ENCODE peak calls at places on chromosomes 2 and 18, in six cellular contexts. P is NCI-H510A treated with DMSO at 0.1 percent for 48 hours; X is Right ventricle myocardium superior; J is NB4; K is naive thymus-derived CD8-positive, alpha-beta T cell; Y is stimulated activated CD8-positive, alpha-beta memory T cell treated with anti-CD3 and anti-CD28 coated beads, Interleukin-7, amount 100 ng/mL, for 1 hour. D is an unnamed sample.
A peak's percentile ranks its signal among the peaks of the same experiment; 100 is the strongest.

GRCh38 chr2:190599073-190599472 is 49.8 kb upstream of the NAB1 start:
- DNase-seq in X (no peak), Y (no peak), P (no peak), J (peak; percentile 15), K (no peak), D (no peak)

GRCh38 chr2:219737270-219737691 is 109.9 kb downstream of the SLC4A3 start:
- DNase-seq in J (peak; percentile 16), P (peak; percentile 38), X (no peak), K (no peak), Y (no peak), D (peak; percentile 6)

GRCh38 chr2:239236043-239236807 is 164.6 kb downstream of the HDAC4 start:
- DNase-seq in Y (no peak), P (peak; percentile 32), K (peak; percentile 14), X (peak; percentile 36), J (no peak), D (no peak)

GRCh38 chr2:13227543-13227942 is 510.8 kb downstream of the TRIB2 start:
- DNase-seq in J (no peak), X (no peak), K (no peak), P (peak; percentile 76), Y (no peak), D (no peak)

GRCh38 chr18:66640431-66640830 is 36.5 kb upstream of the CDH19 start:
- DNase-seq in P (no peak), X (peak; percentile 52), Y (no peak), K (no peak), J (peak; percentile 2), D (no peak)

GRCh38 chr2:72757177-72757775 is 68.6 kb downstream of the EXOC6B start:
- DNase-seq in P (no peak), Y (no peak), K (no peak), X (no peak), J (no peak), D (no peak)

GRCh38 chr2:23492337-23492675 is 107.3 kb downstream of the KLHL29 start:
- DNase-seq in K (no peak), X (no peak), Y (no peak), J (no peak), P (no peak), D (no peak)

GRCh38 chr18:51235011-51235789 is 37.7 kb upstream of the MEX3C start:
- DNase-seq in X (no peak), K (no peak), Y (no peak), J (peak; percentile 89), P (no peak), D (no peak)

GRCh38 chr2:18057657-18058056 is 179.2 kb downstream of the KCNS3 start:
- DNase-seq in Y (no peak), X (no peak), J (no peak), K (no peak), P (no peak), D (no peak)

GRCh38 chr2:195280024-195280423 is 377.0 kb upstream of the SLC39A10 start:
- DNase-seq in Y (no peak), X (no peak), K (no peak), P (no peak), J (no peak), D (no peak)

GRCh38 chr2:105125428-105125827 is 87.6 kb downstream of the MRPS9 start:
- DNase-seq in P (no peak), K (no peak), Y (no peak), J (peak; percentile 34), X (no peak), D (no peak)

GRCh38 chr18:49597152-49597551 is 35.3 kb downstream of the LIPG start:
- DNase-seq in X (no peak), J (no peak), P (no peak), Y (no peak), K (no peak), D (no peak)

GRCh38 chr18:26091047-26091630 is 726 bp upstream of the SS18 start:
- DNase-seq in K (no peak), J (no peak), X (peak; percentile 84), Y (no peak), P (peak; percentile 50), D (peak; percentile 45)

GRCh38 chr2:48480526-48480925 is 49.4 kb upstream of the STON1 start:
- DNase-seq in P (no peak), Y (no peak), X (no peak), J (no peak), K (no peak), D (no peak)

GRCh38 chr2:51301376-51301775 is 269.4 kb upstream of the NRXN1 start:
- DNase-seq in X (no peak), P (no peak), K (no peak), J (no peak), Y (no peak), D (no peak)

GRCh38 chr2:180739070-180739469 is 241.3 kb upstream of the UBE2E3 start:
- DNase-seq in P (no peak), K (no peak), X (no peak), Y (no peak), J (no peak), D (no peak)

GRCh38 chr2:129396980-129397599 is 582.4 kb upstream of the RAB6C start:
- DNase-seq in K (no peak), X (no peak), J (peak; percentile 60), P (peak; percentile 66), Y (no peak), D (peak; percentile 9)

D was measured in fibroblast of the conjunctiva.